ENCODE peak calls at places on chromosome 17, in six cellular contexts. O is RWPE1, J is H9, T is HFF-Myc, E is foreskin fibroblast, R is testis. G is an unnamed sample.

GRCh38 chr17:77735341-77736206 is 222.9 kb upstream of the TNRC6C start:
- DNase-seq in O (peak; percentile 22), J (peak; percentile 51), T (no peak), E (peak; percentile 25), R (peak; percentile 32), G (no peak)

GRCh38 chr17:50055426-50056216 is at the start of gene ITGA3:
- DNase-seq in O (peak; percentile 88), J (peak; percentile 97), T (no peak), E (peak; percentile 95), R (peak; percentile 70), G (peak; percentile 52)

GRCh38 chr17:8311131-8311790 is 1.2 kb downstream of the ARHGEF15 start:
- DNase-seq in O (no peak), J (no peak), T (no peak), E (no peak), R (no peak), G (no peak)

GRCh38 chr17:32007463-32008298 is 498 bp downstream of the LRRC37B start:
- DNase-seq in O (peak; percentile 37), J (peak; percentile 64), T (no peak), E (peak; percentile 52), R (peak; percentile 67), G (peak; percentile 32)

GRCh38 chr17:32696426-32696825 is 180.5 kb downstream of the MYO1D start:
- DNase-seq in O (no peak), J (no peak), T (no peak), E (no peak), R (no peak), G (no peak)

GRCh38 chr17:82924812-82925211 is 85.0 kb upstream of the ZNF750 start:
- DNase-seq in O (peak; percentile 31), J (no peak), T (no peak), E (no peak), R (no peak), G (no peak)

GRCh38 chr17:61734012-61734411 is 129.3 kb downstream of the BRIP1 start:
- DNase-seq in O (no peak), J (no peak), T (no peak), E (no peak), R (no peak), G (no peak)

GRCh38 chr17:74201250-74201649 is 2.2 kb upstream of the RPL38 start:
- DNase-seq in O (peak; percentile 54), J (no peak), T (no peak), E (peak; percentile 93), R (no peak), G (no peak)

GRCh38 chr17:8047769-8048110 is 8.9 kb downstream of the ALOX15B start:
- DNase-seq in O (no peak), J (no peak), T (no peak), E (no peak), R (no peak), G (no peak)

GRCh38 chr17:48160177-48160967 is 52.8 kb downstream of the SNX11 start:
- DNase-seq in O (no peak), J (peak; percentile 95), T (no peak), E (no peak), R (no peak), G (no peak)

GRCh38 chr17:9284884-9285283 is 263.6 kb downstream of the NTN1 start:
- DNase-seq in O (no peak), J (no peak), T (no peak), E (no peak), R (no peak), G (no peak)

GRCh38 chr17:8120520-8121443 is 2.5 kb upstream of the ALOXE3 start:
- DNase-seq in O (peak; percentile 83), J (peak; percentile 97), T (no peak), E (peak; percentile 85), R (peak; percentile 69), G (peak; percentile 71)

GRCh38 chr17:50594931-50595330 is 34.4 kb downstream of the CACNA1G start:
- DNase-seq in O (no peak), J (no peak), T (no peak), E (no peak), R (no peak), G (no peak)

GRCh38 chr17:78682363-78682762 is 99.7 kb downstream of the CYTH1 start:
- DNase-seq in O (no peak), J (peak; percentile 28), T (no peak), E (no peak), R (no peak), G (no peak)

GRCh38 chr17:55717898-55718735 is 4.5 kb downstream of the TMEM100 start:
- DNase-seq in O (peak; percentile 24), J (peak; percentile 82), T (no peak), E (peak; percentile 87), R (peak; percentile 94), G (peak; percentile 78)

GRCh38 chr17:45300060-45300751 is 16.6 kb downstream of the MAP3K14 start:
- DNase-seq in O (no peak), J (no peak), T (no peak), E (peak; percentile 46), R (no peak), G (no peak)

GRCh38 chr17:787641-788221 is 5.6 kb downstream of the MRM3 start:
- DNase-seq in O (no peak), J (no peak), T (no peak), E (no peak), R (no peak), G (no peak)

GRCh38 chr17:40937384-40937819 is at the start of gene KRT23:
- DNase-seq in O (no peak), J (peak; percentile 44), T (no peak), E (no peak), R (peak; percentile 16), G (no peak)

GRCh38 chr17:29663155-29663554 is 40.4 kb upstream of the CORO6 start:
- DNase-seq in O (no peak), J (peak; percentile 42), T (no peak), E (peak; percentile 48), R (no peak), G (no peak)

GRCh38 chr17:1617620-1618174 is 10.9 kb downstream of the SLC43A2 start:
- DNase-seq in O (peak; percentile 49), J (no peak), T (no peak), E (peak; percentile 57), R (peak; percentile 36), G (no peak)

GRCh38 chr17:78174332-78174869 is 6.0 kb downstream of the SYNGR2 start:
- DNase-seq in O (no peak), J (no peak), T (no peak), E (no peak), R (peak; percentile 65), G (no peak)

GRCh38 chr17:68605914-68606313 is 4.7 kb upstream of the FAM20A start:
- DNase-seq in O (no peak), J (no peak), T (no peak), E (no peak), R (no peak), G (no peak)

GRCh38 chr17:21356537-21357127 is 19.5 kb upstream of the KCNJ12 start:
- DNase-seq in O (no peak), J (no peak), T (no peak), E (no peak), R (no peak), G (no peak)

GRCh38 chr17:45228121-45228941 is 6.6 kb downstream of the FMNL1 start:
- DNase-seq in O (no peak), J (peak; percentile 44), T (no peak), E (no peak), R (no peak), G (no peak)

GRCh38 chr17:43979671-43980070 is 24.8 kb upstream of the NAGS start:
- DNase-seq in O (no peak), J (no peak), T (no peak), E (no peak), R (no peak), G (no peak)

GRCh38 chr17:72618018-72618509 is 474.4 kb downstream of the SLC39A11 start:
- DNase-seq in O (no peak), J (no peak), T (no peak), E (peak; percentile 21), R (peak; percentile 76), G (no peak)

GRCh38 chr17:69246726-69247375 is 18.2 kb upstream of the ABCA10 start:
- DNase-seq in O (peak; percentile 30), J (no peak), T (peak; percentile 31), E (peak; percentile 73), R (no peak), G (no peak)

DNA sequence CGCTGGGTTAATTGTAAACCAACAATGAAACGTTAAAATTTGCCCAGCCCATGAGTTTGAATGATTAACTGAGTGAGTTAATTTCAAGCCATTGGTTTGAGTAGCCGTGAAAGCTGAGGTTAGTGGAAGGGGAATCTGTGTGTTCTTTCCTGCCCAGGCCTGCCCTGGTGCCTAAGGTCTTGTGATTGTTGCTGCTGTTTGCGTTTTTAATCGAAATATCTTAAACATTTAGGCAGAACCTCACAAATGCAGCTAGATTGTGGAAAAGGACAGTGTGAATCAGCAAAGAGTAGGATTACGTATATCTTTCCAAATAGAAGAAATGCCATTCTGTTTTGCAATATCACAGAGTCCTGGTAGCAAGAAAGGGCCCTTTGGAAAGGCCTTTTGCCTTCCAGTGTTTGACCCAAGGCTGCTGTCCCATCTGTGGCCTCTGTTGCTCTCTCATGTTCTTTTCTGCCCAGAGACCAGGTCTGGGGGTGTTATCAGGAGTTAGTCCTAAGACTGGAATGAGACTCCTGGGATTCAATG is 113.8 kb downstream of the MSI2 start:
- DNase-seq in O (peak; percentile 85), J (no peak), T (no peak), E (peak; percentile 62), R (no peak), G (no peak)
- TF ChIP-seq CTCF in O (no peak), J (no peak), T (no peak), E (no peak), R (no peak), G (no peak)

GRCh38 chr17:76537578-76538280 is at the start of gene CYGB:
- DNase-seq in O (no peak), J (no peak), T (no peak), E (no peak), R (no peak), G (no peak)
- TF ChIP-seq CTCF in O (no peak), J (no peak), T (no peak), E (no peak), R (no peak), G (no peak)

GRCh38 chr17:38702166-38702899 is 2.7 kb upstream of the MLLT6 start:
- DNase-seq in O (peak; percentile 83), J (peak; percentile 88), T (no peak), E (peak; percentile 96), R (peak; percentile 87), G (peak; percentile 74)
- TF ChIP-seq CTCF in O (no peak), J (no peak), T (no peak), E (no peak), R (no peak), G (no peak)

DNA sequence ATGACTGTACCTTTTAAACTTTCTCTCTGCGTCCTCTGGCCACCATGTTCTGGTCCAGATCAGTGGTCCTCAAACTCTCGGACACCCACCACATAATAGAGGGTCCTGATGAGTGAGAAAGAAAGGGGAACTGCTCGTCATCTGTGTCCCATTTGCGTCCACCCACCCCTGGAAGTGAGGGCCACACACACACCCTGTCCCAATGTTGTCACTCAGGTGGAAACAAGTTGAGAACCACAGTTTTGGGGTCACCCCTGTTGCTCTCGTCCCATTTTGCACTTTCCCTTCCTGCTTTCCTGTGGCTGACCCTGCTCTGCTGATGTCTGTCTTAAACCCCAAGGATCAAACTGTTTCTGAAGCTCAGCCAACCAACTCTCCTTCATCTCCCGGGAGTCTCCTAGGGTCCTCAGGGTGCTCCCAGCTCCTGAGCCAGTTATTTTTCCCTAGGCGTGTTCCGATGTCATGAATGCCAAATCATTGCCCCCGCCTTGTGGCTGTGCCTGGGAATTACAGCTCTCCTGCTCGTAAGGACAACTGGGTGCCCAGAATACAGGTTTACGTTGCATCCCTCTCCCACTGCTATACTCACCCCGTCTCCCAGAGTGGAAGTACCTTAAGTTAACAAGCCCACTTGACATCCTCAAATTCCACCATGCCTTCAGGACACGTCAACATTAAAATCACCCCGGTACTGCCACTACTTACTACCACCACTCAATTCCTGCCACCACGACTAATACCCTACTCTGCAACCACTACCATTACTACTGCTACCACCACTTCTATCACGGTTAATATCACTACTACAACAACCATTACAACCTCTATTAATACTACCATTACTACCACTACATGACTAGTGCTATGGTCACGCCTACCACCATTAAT is 26.0 kb upstream of the HNF1B start:
- DNase-seq in O (peak; percentile 55), J (peak; percentile 81), T (no peak), E (peak; percentile 83), R (peak; percentile 65), G (peak; percentile 73)
- TF ChIP-seq CTCF in O (peak; percentile 66), J (peak; percentile 82), T (peak; percentile 84), E (peak; percentile 88), R (no peak), G (peak; percentile 73)